ENCODE peak calls at places on chromosome 20, in seven cellular contexts. One of them, this sample, is unnamed.

GRCh38 chr20:60177080-60177479 is 218.9 kb downstream of the CDH26 start:
- DNase-seq in heart right ventricle: no peak
- DNase-seq in HFF-Myc: no peak
- DNase-seq in colonic mucosa: no peak
- DNase-seq in lung: no peak
- DNase-seq in pancreas: no peak
- DNase-seq in stomach: no peak
- DNase-seq in this sample: no peak

GRCh38 chr20:41111578-41111951 is 25.8 kb upstream of the PLCG1 start:
- DNase-seq in stomach: no peak
- DNase-seq in colonic mucosa: no peak
- DNase-seq in pancreas: no peak
- DNase-seq in heart right ventricle: no peak
- DNase-seq in lung: no peak
- DNase-seq in HFF-Myc: no peak
- DNase-seq in this sample: no peak

GRCh38 chr20:55375920-55376319 is 629.4 kb downstream of the CBLN4 start:
- DNase-seq in lung: no peak
- DNase-seq in HFF-Myc: no peak
- DNase-seq in colonic mucosa: no peak
- DNase-seq in stomach: no peak
- DNase-seq in heart right ventricle: no peak
- DNase-seq in pancreas: no peak
- DNase-seq in this sample: no peak

GRCh38 chr20:38354227-38354626 is 7.9 kb downstream of the LBP start:
- DNase-seq in colonic mucosa: no peak
- DNase-seq in lung: no peak
- DNase-seq in HFF-Myc: no peak
- DNase-seq in stomach: no peak
- DNase-seq in pancreas: no peak
- DNase-seq in heart right ventricle: no peak
- DNase-seq in this sample: no peak

GRCh38 chr20:57397004-57397692 is 6.0 kb downstream of the RBM38 start:
- DNase-seq in colonic mucosa: no peak
- DNase-seq in HFF-Myc: no peak
- DNase-seq in stomach: no peak
- DNase-seq in heart right ventricle: no peak
- DNase-seq in pancreas: peak
- DNase-seq in lung: no peak
- DNase-seq in this sample: no peak

GRCh38 chr20:20638877-20639276 is 73.6 kb downstream of the RALGAPA2 start:
- DNase-seq in colonic mucosa: no peak
- DNase-seq in HFF-Myc: no peak
- DNase-seq in stomach: no peak
- DNase-seq in pancreas: no peak
- DNase-seq in lung: no peak
- DNase-seq in heart right ventricle: no peak
- DNase-seq in this sample: no peak

GRCh38 chr20:24465730-24466129 is 3.7 kb upstream of the SYNDIG1 start:
- DNase-seq in lung: no peak
- DNase-seq in stomach: no peak
- DNase-seq in heart right ventricle: peak
- DNase-seq in pancreas: no peak
- DNase-seq in HFF-Myc: no peak
- DNase-seq in colonic mucosa: no peak
- DNase-seq in this sample: no peak

GRCh38 chr20:33674294-33675126 is at the start of gene NECAB3:
- DNase-seq in stomach: peak
- DNase-seq in heart right ventricle: peak
- DNase-seq in colonic mucosa: peak
- DNase-seq in HFF-Myc: no peak
- DNase-seq in pancreas: peak
- DNase-seq in lung: peak
- DNase-seq in this sample: no peak

GRCh38 chr20:45088247-45088646 is 12.7 kb downstream of the KCNS1 start:
- DNase-seq in colonic mucosa: no peak
- DNase-seq in HFF-Myc: peak
- DNase-seq in heart right ventricle: no peak
- DNase-seq in pancreas: no peak
- DNase-seq in lung: no peak
- DNase-seq in stomach: no peak
- DNase-seq in this sample: peak

GRCh38 chr20:35866446-35867202 is 87.7 kb downstream of the SCAND1 start:
- DNase-seq in stomach: no peak
- DNase-seq in colonic mucosa: no peak
- DNase-seq in pancreas: no peak
- DNase-seq in lung: no peak
- DNase-seq in heart right ventricle: no peak
- DNase-seq in HFF-Myc: no peak
- DNase-seq in this sample: peak

GRCh38 chr20:35870541-35871307 is 83.6 kb downstream of the SCAND1 start:
- DNase-seq in lung: no peak
- DNase-seq in pancreas: no peak
- DNase-seq in heart right ventricle: no peak
- DNase-seq in stomach: no peak
- DNase-seq in colonic mucosa: no peak
- DNase-seq in HFF-Myc: no peak
- DNase-seq in this sample: no peak

GRCh38 chr20:35871311-35871771 is 83.0 kb downstream of the SCAND1 start:
- DNase-seq in colonic mucosa: peak
- DNase-seq in lung: no peak
- DNase-seq in HFF-Myc: no peak
- DNase-seq in stomach: peak
- DNase-seq in pancreas: no peak
- DNase-seq in heart right ventricle: peak
- DNase-seq in this sample: no peak
- H3K4me3 ChIP-seq in colonic mucosa: no peak
- H3K4me3 ChIP-seq in lung: no peak
- H3K4me3 ChIP-seq in HFF-Myc: no peak
- H3K4me3 ChIP-seq in stomach: no peak
- H3K4me3 ChIP-seq in pancreas: no peak
- H3K4me3 ChIP-seq in heart right ventricle: no peak
- H3K4me3 ChIP-seq in this sample: no peak

DNA sequence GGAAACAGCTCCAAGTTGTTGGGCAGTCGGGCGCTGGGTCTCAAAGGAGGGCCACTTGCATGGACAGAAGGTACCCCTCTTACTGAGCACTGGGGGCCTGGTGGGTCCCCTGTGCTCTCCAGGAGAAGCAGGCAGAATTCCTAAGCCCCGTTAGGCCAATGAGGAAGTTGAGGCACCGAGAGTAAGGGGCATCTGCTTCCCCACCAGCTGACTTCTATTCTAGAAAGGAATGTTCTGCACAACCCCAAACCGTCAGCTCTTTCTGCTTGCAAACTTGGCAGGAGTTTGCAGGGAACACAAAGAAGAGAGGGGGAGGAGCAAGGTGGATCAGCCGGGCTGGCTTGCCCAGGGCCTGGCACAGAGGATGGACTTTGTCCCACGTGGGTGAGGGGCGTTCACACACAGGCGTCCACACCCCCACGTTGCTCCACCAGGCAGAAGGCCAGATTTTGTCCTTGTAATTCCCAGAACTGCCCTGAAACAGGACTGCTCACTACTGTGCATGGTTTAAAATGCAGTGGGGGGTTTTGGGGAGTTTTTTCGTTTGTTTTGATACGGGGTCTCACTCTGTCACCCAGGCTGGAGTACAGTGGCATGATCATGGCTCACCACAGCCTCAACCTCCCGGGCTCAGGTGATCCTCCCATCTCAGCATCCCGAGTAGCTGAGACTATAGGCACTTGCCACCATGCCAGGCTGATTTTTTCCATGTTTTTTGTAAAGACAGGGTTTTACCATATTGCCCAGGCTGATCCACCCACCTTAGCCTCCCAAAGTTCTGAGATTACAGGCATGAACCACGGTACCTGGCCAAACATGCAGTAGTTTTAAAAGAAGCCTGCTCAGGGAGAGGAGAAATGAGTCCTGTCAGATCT is 93.3 kb downstream of the SNX5 start:
- DNase-seq in stomach: peak
- DNase-seq in pancreas: peak
- DNase-seq in HFF-Myc: no peak
- DNase-seq in heart right ventricle: peak
- DNase-seq in lung: peak
- DNase-seq in colonic mucosa: peak
- DNase-seq in this sample: no peak
- TF ChIP-seq CTCF in stomach: no peak
- TF ChIP-seq CTCF in pancreas: no peak
- TF ChIP-seq CTCF in HFF-Myc: no peak
- TF ChIP-seq CTCF in heart right ventricle: no peak
- TF ChIP-seq CTCF in lung: no peak
- TF ChIP-seq CTCF in colonic mucosa: no peak
- TF ChIP-seq CTCF in this sample: no peak

GRCh38 chr20:49484180-49485140 is 2.0 kb upstream of the KCNB1 start:
- DNase-seq in pancreas: peak
- DNase-seq in lung: peak
- DNase-seq in HFF-Myc: no peak
- DNase-seq in stomach: peak
- DNase-seq in colonic mucosa: peak
- DNase-seq in heart right ventricle: peak
- DNase-seq in this sample: peak

GRCh38 chr20:49483018-49483705 is 694 bp upstream of the KCNB1 start:
- DNase-seq in HFF-Myc: no peak
- DNase-seq in lung: no peak
- DNase-seq in stomach: no peak
- DNase-seq in heart right ventricle: no peak
- DNase-seq in colonic mucosa: no peak
- DNase-seq in pancreas: no peak
- DNase-seq in this sample: no peak

GRCh38 chr20:49482621-49483017 is at the start of gene KCNB1:
- DNase-seq in heart right ventricle: peak
- DNase-seq in pancreas: peak
- DNase-seq in HFF-Myc: no peak
- DNase-seq in colonic mucosa: peak
- DNase-seq in stomach: peak
- DNase-seq in lung: peak
- DNase-seq in this sample: no peak

GRCh38 chr20:49482173-49482572 is 295 bp downstream of the KCNB1 start:
- DNase-seq in stomach: no peak
- DNase-seq in HFF-Myc: no peak
- DNase-seq in heart right ventricle: no peak
- DNase-seq in lung: no peak
- DNase-seq in pancreas: peak
- DNase-seq in colonic mucosa: no peak
- DNase-seq in this sample: no peak

DNA sequence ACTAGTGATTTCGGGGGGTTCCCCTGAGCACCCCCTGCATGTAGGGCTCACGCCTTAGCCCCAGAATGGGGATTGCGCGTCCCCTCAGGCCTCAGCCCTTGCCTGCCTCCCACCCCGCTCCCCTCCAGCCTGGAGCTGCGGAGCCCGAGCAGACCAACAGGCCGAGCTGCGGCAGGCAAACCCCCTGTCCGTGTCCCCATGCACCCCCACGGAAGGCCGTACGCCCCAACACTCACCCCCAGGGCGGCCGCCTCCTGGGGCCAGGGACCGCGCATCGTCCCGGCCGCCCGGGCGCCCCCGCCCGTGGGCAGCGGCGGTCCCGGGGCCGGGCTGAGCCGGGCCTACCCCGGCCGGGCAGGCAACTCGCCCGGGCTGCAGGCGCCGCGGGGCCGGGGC is 1.2 kb upstream of the KCNB1 start:
- DNase-seq in colonic mucosa: no peak
- DNase-seq in stomach: no peak
- DNase-seq in pancreas: peak
- DNase-seq in HFF-Myc: no peak
- DNase-seq in heart right ventricle: no peak
- DNase-seq in lung: no peak
- DNase-seq in this sample: no peak
- H3K4me3 ChIP-seq in colonic mucosa: no peak
- H3K4me3 ChIP-seq in stomach: peak
- H3K4me3 ChIP-seq in pancreas: no peak
- H3K4me3 ChIP-seq in HFF-Myc: no peak
- H3K4me3 ChIP-seq in heart right ventricle: peak
- H3K4me3 ChIP-seq in lung: no peak
- H3K4me3 ChIP-seq in this sample: peak

DNA sequence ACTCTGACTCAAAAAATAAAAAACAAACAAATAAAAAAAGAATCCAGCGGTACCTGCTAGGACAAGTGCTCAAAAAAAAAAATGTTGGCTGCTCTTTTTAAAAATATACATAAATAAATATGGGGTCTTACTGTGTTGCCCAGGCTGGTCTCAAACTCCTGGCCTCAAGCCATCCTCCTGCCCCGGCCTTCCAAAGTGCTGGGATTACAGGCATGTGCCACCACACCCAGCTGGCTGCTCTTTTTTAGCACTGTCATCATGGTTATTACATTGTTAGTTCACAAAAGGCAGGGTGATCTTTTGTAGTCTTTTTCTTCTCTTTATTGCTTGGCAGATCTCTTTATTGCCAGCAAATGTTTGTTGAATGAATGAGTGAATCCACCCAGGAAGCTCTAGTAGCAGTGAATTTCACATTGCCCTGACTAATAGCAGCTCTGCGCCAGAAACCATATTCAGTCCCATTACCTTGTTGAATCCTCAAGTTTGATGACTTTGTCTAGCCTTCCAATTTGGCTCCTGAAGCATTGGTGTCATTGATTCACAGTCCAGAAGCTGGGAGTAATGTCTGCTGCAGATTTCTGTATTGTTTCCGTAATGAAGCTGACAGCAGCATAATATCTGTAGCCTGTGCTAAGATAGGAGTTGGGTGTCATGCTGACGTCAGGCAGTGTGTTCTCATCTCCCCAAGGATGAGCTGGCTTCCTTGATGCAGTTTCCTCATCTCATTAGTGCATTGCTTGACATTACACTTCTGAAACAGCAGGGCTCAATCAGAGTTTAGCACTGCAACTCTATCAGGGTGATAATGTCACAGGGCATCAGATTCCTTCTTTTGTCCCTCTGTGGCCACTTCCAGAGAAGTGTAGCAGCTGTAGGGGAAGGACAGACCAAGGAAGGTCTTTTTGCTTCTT is 84.9 kb upstream of the TGM3 start:
- DNase-seq in pancreas: no peak
- DNase-seq in colonic mucosa: peak
- DNase-seq in stomach: no peak
- DNase-seq in lung: peak
- DNase-seq in HFF-Myc: no peak
- DNase-seq in heart right ventricle: peak
- DNase-seq in this sample: peak
- TF ChIP-seq CTCF in pancreas: no peak
- TF ChIP-seq CTCF in colonic mucosa: no peak
- TF ChIP-seq CTCF in stomach: no peak
- TF ChIP-seq CTCF in lung: no peak
- TF ChIP-seq CTCF in HFF-Myc: no peak
- TF ChIP-seq CTCF in heart right ventricle: peak
- TF ChIP-seq CTCF in this sample: no peak

DNA sequence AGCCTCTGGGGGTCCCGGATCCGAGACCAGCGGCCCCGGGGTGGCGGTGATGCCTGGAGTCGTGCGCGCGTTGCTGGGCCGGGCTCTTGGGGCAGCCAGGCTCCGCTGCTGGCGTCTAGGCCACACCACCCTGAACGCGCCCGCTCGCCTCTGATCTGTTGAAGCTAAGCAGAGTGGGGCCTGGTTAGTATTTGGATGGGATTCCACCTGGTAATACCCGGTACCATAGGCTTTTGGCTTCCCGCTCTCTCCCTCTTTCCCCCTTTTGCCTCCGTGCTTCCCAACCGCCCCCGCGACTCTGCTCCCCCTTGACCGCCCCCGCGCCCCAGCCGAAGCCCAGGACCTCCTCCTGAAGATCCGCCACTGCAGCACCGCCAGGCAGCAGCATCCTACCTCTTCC is 1383.5 kb upstream of the DEFB115 start:
- DNase-seq in stomach: peak
- DNase-seq in heart right ventricle: no peak
- DNase-seq in colonic mucosa: no peak
- DNase-seq in lung: no peak
- DNase-seq in HFF-Myc: no peak
- DNase-seq in pancreas: peak
- DNase-seq in this sample: no peak
- H3K4me3 ChIP-seq in stomach: no peak
- H3K4me3 ChIP-seq in heart right ventricle: no peak
- H3K4me3 ChIP-seq in colonic mucosa: no peak
- H3K4me3 ChIP-seq in lung: peak
- H3K4me3 ChIP-seq in HFF-Myc: peak
- H3K4me3 ChIP-seq in pancreas: no peak
- H3K4me3 ChIP-seq in this sample: peak